ENCODE peak calls at places on chromosomes 12 and 14, in seven cellular contexts. D, T, K, S, X, L and B are unnamed samples.

GRCh38 chr14:54902143-54902520 is 494 bp downstream of the GCH1 start:
- DNase-seq in D (peak), T (peak), K (no peak), S (peak), X (peak), L (peak), B (peak)

GRCh38 chr14:55354500-55354899 is 57.1 kb downstream of the ATG14 start:
- DNase-seq in D (peak), T (peak), K (peak), S (peak), X (peak), L (peak), B (peak)

GRCh38 chr14:23627961-23628360 is 8.2 kb upstream of the DHRS2 start:
- DNase-seq in D (no peak), T (peak), K (no peak), S (no peak), X (peak), L (no peak), B (no peak)

GRCh38 chr14:69247691-69248440 is 12.1 kb upstream of the GALNT16 start:
- DNase-seq in D (peak), T (peak), K (peak), S (no peak), X (peak), L (peak), B (no peak)

GRCh38 chr12:11023387-11023786 is 967 bp upstream of the TAS2R19 start:
- DNase-seq in D (no peak), T (no peak), K (no peak), S (no peak), X (no peak), L (no peak), B (no peak)

GRCh38 chr12:68675098-68675842 is 11.5 kb upstream of the NUP107 start:
- DNase-seq in D (no peak), T (peak), K (peak), S (peak), X (no peak), L (no peak), B (no peak)

GRCh38 chr14:32201816-32202467 is at the start of gene RNU6-7:
- DNase-seq in D (peak), T (no peak), K (no peak), S (peak), X (peak), L (peak), B (peak)

GRCh38 chr12:48542300-48542928 is 17.0 kb downstream of the OR8S1 start:
- DNase-seq in D (peak), T (peak), K (peak), S (peak), X (peak), L (no peak), B (peak)

GRCh38 chr12:171743-172705 is 41.9 kb downstream of the SLC6A12 start:
- DNase-seq in D (no peak), T (no peak), K (no peak), S (no peak), X (no peak), L (no peak), B (no peak)

GRCh38 chr12:180445-180844 is 33.5 kb downstream of the SLC6A12 start:
- DNase-seq in D (no peak), T (no peak), K (no peak), S (no peak), X (peak), L (no peak), B (no peak)

GRCh38 chr14:56342419-56342901 is 224.2 kb downstream of the PELI2 start:
- DNase-seq in D (peak), T (peak), K (peak), S (no peak), X (peak), L (no peak), B (no peak)

GRCh38 chr14:104445832-104446381 is 133.7 kb upstream of the C14orf180 start:
- DNase-seq in D (no peak), T (no peak), K (no peak), S (no peak), X (no peak), L (no peak), B (no peak)

GRCh38 chr12:47988073-47989022 is 15.9 kb downstream of the COL2A1 start:
- DNase-seq in D (no peak), T (peak), K (no peak), S (peak), X (no peak), L (no peak), B (no peak)

GRCh38 chr14:64337901-64338615 is 43.9 kb upstream of the ESR2 start:
- DNase-seq in D (peak), T (peak), K (peak), S (peak), X (peak), L (no peak), B (peak)

GRCh38 chr14:90578283-90578985 is 181.6 kb downstream of the CALM1 start:
- DNase-seq in D (no peak), T (no peak), K (no peak), S (no peak), X (no peak), L (no peak), B (no peak)

GRCh38 chr12:124395986-124396385 is 101.1 kb downstream of the RFLNA start:
- DNase-seq in D (no peak), T (peak), K (no peak), S (no peak), X (no peak), L (no peak), B (no peak)

GRCh38 chr14:94142836-94143235 is 13.4 kb upstream of the IFI27L2 start:
- DNase-seq in D (no peak), T (no peak), K (no peak), S (no peak), X (no peak), L (no peak), B (no peak)

GRCh38 chr14:94143711-94144110 is 14.3 kb upstream of the IFI27L2 start:
- DNase-seq in D (no peak), T (no peak), K (no peak), S (no peak), X (no peak), L (no peak), B (no peak)

GRCh38 chr14:94142247-94142646 is 12.8 kb upstream of the IFI27L2 start:
- DNase-seq in D (no peak), T (no peak), K (no peak), S (no peak), X (no peak), L (no peak), B (no peak)

GRCh38 chr14:94144765-94145164 is 15.4 kb upstream of the IFI27L2 start:
- DNase-seq in D (no peak), T (no peak), K (no peak), S (no peak), X (no peak), L (no peak), B (no peak)

DNA sequence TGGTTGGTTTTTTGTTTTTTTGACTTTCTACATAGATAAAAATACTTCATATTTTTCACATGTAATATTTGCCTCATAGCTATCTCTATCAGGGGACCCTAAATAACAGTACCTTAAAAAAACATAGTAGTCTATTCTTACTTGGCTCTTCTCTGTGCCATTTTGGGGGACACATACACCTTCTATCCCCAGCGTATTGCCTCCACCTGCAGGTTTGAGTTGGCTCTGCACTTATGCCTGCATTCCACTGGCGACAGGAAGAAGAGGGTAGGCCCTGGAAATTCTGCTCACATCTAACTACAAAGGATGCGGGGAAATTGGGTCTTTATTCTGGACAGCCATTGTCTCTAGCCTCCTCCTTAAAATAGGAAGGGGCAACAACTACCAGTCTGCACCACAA is 13.8 kb upstream of the IFI27L2 start:
- DNase-seq in D (no peak), T (no peak), K (no peak), S (peak), X (no peak), L (no peak), B (no peak)
- TF ChIP-seq CTCF in D (peak), T (peak), K (peak), S (peak), X (peak), L (no peak), B (peak)

GRCh38 chr12:50084775-50085614 is at the start of gene SMARCD1:
- DNase-seq in D (peak), T (peak), K (peak), S (peak), X (peak), L (peak), B (peak)
- TF ChIP-seq CTCF in D (peak), T (peak), K (peak), S (peak), X (peak), L (peak), B (no peak)

GRCh38 chr12:108495054-108495453 is 20.0 kb upstream of the FICD start:
- DNase-seq in D (peak), T (no peak), K (peak), S (peak), X (peak), L (no peak), B (peak)
- TF ChIP-seq CTCF in D (peak), T (peak), K (peak), S (peak), X (peak), L (no peak), B (peak)

DNA sequence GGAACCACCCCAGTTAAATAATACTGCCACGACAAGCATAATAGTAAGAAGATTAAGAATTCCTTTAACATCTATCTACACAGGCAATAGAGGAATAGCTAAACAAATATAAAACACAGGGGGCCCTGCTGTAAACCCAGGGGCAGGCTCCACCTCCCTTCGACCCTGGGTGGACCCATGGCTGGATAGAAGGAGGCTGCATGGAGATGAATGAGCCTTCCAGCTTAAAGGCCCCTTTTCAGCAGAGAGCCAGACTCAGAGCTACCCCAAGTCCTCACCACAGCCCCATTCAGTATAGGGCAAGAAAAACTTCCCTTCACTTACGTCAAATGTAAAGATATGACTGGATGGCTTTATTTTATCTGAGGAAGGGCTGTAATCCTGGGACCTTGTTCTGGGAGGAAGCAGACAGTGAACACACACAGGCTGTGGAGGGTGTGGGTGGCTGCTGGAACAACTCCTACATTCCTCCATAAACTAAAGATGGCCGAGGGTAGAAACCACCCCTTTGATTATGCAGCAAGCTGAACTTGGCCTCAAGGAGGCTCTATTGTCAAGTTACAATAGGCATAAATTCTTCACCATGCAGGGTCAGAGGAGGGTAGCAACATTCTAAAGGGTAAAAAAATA is 30.5 kb downstream of the NUAK1 start:
- DNase-seq in D (no peak), T (peak), K (no peak), S (no peak), X (peak), L (no peak), B (peak)
- TF ChIP-seq CTCF in D (no peak), T (peak), K (peak), S (no peak), X (peak), L (no peak), B (no peak)

GRCh38 chr12:1614360-1614759 is 14.7 kb upstream of the WNT5B start:
- DNase-seq in D (no peak), T (no peak), K (no peak), S (no peak), X (no peak), L (no peak), B (no peak)

GRCh38 chr12:1619599-1619998 is 9.4 kb upstream of the WNT5B start:
- DNase-seq in D (peak), T (no peak), K (no peak), S (no peak), X (peak), L (no peak), B (no peak)

GRCh38 chr12:1616233-1617066 is 12.6 kb upstream of the WNT5B start:
- DNase-seq in D (no peak), T (no peak), K (no peak), S (no peak), X (no peak), L (no peak), B (peak)

GRCh38 chr12:1620093-1620492 is 8.9 kb upstream of the WNT5B start:
- DNase-seq in D (no peak), T (no peak), K (no peak), S (no peak), X (no peak), L (no peak), B (no peak)

DNA sequence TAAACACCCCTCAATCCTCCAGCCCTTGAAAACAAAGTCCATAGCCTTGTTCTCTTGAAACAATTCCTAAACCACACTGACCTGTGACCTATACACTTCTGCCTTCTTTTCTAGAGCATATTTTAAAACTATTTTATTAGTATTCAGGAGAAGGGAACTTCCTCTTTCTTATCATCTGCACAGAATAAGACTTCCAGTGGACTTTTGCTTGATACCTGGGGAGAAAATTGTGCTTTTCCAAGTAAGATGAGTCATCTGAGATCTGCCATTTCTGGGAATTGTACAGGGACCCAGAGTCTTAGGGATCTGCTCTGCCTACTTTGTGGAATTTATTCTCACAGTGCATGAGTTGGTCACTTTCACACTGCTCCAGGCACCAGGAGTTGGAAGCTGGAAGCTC is 10.5 kb upstream of the WNT5B start:
- DNase-seq in D (no peak), T (no peak), K (no peak), S (no peak), X (no peak), L (no peak), B (peak)
- TF ChIP-seq CTCF in D (no peak), T (no peak), K (no peak), S (no peak), X (no peak), L (no peak), B (no peak)

DNA sequence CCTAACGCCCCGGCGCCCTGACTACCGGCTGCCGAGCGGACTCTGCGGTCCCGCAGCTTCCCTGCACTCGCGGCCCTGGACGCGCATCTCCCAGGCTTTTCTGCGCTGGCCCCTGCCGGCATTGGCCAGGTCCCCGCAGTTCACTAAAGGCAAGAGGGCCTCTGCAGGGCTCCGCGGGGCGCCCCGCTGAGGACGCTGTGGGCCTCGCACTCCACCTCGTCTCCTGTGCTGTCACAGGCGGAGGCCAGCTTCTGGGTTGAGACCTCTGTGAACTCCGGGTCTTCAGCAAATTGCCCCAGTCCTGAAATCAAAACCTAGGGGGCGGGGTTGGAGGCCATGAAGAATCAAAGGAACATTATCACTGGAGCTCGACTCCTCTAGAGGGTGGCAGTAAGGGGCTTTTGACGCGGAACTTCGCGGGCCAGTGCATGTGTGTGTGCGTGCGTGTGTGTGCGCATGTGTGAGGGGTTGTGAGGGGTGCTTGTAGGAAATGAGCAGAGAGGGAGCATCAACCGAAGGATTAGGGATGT is 68.5 kb upstream of the CAPRIN2 start:
- DNase-seq in D (peak), T (no peak), K (no peak), S (peak), X (peak), L (peak), B (no peak)
- TF ChIP-seq CTCF in D (no peak), T (no peak), K (no peak), S (no peak), X (peak), L (peak), B (no peak)